ENCODE peak calls at places on chromosomes 5 and 9, in ten cellular contexts. U is fibroblast of lung, A is HL-60, T is psoas muscle, C is transverse colon, H is pancreas, V is stomach, P is IMR-90, N is A673, R is PC-3. E is an unnamed sample.

GRCh38 chr5:173175523-173175922 is 31.2 kb downstream of the BNIP1 start:
- DNase-seq in U (no peak), A (no peak), T (no peak), C (no peak), H (no peak), V (no peak), P (no peak), N (no peak), R (no peak), E (no peak)

GRCh38 chr9:135508211-135508820 is 7.8 kb downstream of the MRPS2 start:
- DNase-seq in U (no peak), A (no peak), T (no peak), C (no peak), H (no peak), V (no peak), P (no peak), N (no peak), R (no peak), E (no peak)

GRCh38 chr5:40089269-40089668 is 590.4 kb upstream of the PTGER4 start:
- DNase-seq in U (peak), A (no peak), T (no peak), C (no peak), H (no peak), V (no peak), P (peak), N (peak), R (peak), E (no peak)

GRCh38 chr5:54438601-54439399 is 16.7 kb upstream of the HSPB3 start:
- DNase-seq in U (no peak), A (no peak), T (no peak), C (no peak), H (no peak), V (no peak), P (no peak), N (no peak), R (no peak), E (no peak)

GRCh38 chr5:129271309-129271708 is 176.8 kb downstream of the ISOC1 start:
- DNase-seq in U (no peak), A (no peak), T (no peak), C (no peak), H (no peak), V (no peak), P (no peak), N (peak), R (peak), E (peak)

GRCh38 chr9:69579032-69579748 is 93.0 kb downstream of the APBA1 start:
- DNase-seq in U (no peak), A (no peak), T (no peak), C (no peak), H (no peak), V (no peak), P (no peak), N (no peak), R (no peak), E (no peak)

GRCh38 chr9:92738661-92739081 is 26.0 kb downstream of the BICD2 start:
- DNase-seq in U (peak), A (no peak), T (no peak), C (no peak), H (no peak), V (peak), P (no peak), N (no peak), R (no peak), E (no peak)

GRCh38 chr5:170092702-170093101 is 13.0 kb upstream of the FOXI1 start:
- DNase-seq in U (no peak), A (no peak), T (no peak), C (no peak), H (no peak), V (no peak), P (no peak), N (no peak), R (no peak), E (no peak)

GRCh38 chr9:90059436-90059835 is 454.6 kb downstream of the GADD45G start:
- DNase-seq in U (no peak), A (no peak), T (no peak), C (no peak), H (no peak), V (no peak), P (no peak), N (no peak), R (no peak), E (no peak)

GRCh38 chr5:168314735-168315411 is 23.4 kb downstream of the WWC1 start:
- DNase-seq in U (peak), A (no peak), T (no peak), C (peak), H (peak), V (peak), P (peak), N (no peak), R (peak), E (peak)

GRCh38 chr5:93346301-93346700 is 234.7 kb downstream of the NR2F1-AS1 start:
- DNase-seq in U (no peak), A (no peak), T (no peak), C (no peak), H (no peak), V (no peak), P (peak), N (no peak), R (no peak), E (no peak)

GRCh38 chr5:139806111-139806510 is 10.5 kb downstream of the PSD2 start:
- DNase-seq in U (no peak), A (no peak), T (peak), C (no peak), H (no peak), V (no peak), P (no peak), N (no peak), R (no peak), E (no peak)

DNA sequence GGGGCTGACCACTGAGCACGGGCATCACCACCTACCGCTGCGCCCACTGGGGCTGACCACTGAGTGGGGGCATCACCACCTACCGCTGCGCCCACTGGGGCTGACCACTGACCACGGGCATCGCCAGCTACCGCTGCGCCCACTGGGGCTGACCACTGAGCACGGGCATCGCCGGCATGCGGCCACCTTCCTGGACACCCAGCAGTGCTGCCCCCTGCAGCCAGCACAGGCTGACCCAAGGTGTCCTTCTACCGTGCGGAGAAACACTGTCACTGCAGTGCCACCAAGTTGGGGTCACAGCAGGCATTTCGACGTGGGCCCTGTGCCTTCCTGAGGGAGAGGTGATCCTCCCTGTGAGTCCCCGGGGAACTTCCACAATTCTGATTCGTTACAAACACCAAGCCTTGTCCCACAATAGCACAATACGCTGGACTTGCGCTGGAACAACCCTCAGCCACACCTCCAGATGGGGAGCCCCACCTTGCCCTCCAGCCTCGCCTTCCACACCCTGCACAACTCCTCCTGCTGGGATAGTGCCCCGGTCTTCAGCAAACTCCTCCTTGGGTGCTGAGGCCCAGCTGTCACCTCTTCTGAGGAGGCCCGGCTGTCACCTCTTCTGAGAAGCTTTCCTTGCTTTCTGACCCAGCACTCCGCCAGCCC is 90.3 kb upstream of the SARDH start:
- DNase-seq in U (no peak), A (no peak), T (no peak), C (no peak), H (no peak), V (no peak), P (no peak), N (no peak), R (no peak), E (no peak)
- TF ChIP-seq CTCF in U (no peak), A (no peak), T (no peak), C (no peak), H (no peak), V (no peak), P (no peak), N (no peak), R (no peak), E (no peak)

DNA sequence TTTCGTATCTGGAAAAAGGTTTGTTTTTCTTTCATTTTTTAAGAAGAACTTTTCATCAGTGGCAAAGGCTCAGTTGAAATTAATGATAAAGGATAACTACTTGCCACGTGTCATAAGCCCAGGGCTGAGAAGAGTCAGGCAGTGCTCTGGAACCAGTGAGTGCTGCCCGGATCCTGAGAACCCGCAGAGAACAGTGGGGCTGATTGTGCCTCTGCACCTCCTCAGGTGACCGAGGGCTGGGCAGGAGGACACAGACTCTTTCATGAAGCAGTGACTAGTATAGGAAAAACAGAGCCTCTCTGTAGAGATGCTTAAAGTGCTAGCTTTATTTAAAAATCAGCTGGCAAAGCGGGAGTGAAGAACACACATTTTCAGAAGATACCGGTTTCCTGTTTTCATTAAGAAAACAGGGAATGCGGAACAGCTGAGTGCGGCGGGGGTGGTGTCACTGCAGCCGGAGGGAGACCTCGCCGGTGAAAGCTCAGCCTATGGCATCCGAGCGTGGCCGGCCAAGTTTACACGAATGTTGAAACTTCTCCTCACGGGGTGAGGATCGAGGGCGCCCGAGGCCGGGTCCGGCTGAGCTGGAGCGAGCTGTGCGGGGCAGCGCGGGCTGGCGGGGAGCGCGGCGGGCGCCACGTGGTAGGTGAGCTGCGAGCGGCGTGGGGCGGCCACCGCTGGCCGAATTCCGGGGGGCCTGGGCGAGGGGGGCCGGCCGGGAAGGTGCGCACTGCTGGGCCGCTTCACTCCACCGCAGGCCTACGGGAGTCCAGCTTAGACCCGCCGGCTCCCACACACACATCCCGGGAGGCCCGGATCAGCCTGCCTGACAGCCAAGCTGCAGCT is 134.7 kb upstream of the DMRT1 start:
- DNase-seq in U (peak), A (peak), T (peak), C (peak), H (peak), V (peak), P (peak), N (peak), R (peak), E (peak)
- H3K4me3 ChIP-seq in U (peak), A (peak), T (peak), C (peak), H (peak), V (peak), P (peak), N (peak), R (peak), E (peak)

DNA sequence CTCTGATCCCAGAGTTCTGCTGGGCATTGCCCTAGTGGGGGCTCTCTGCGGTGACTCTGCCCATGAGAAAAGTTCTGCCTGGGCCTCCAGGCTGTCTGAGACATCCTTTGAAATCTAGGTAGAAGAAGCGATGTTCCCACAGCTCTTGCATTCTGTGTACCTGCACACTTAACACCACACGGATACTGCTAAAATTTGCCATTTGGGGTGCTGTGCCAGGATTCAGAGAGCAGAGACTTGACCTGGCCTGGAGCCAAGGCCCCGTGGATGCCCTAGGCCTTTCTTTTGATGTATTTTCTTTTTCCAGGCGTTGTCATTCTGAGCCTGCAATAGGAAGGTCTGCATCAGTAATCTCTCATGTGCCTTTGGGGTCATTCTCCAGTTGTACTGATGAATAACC is 89.3 kb upstream of the IL12B start:
- DNase-seq in U (no peak), A (no peak), T (no peak), C (no peak), H (no peak), V (no peak), P (no peak), N (no peak), R (no peak), E (no peak)
- TF ChIP-seq CTCF in U (no peak), A (no peak), T (no peak), C (no peak), H (no peak), V (no peak), P (no peak), N (peak), R (peak), E (no peak)

GRCh38 chr5:180831139-180832080 is 28.8 kb upstream of the MGAT1 start:
- DNase-seq in U (peak), A (no peak), T (peak), C (peak), H (peak), V (peak), P (peak), N (peak), R (peak), E (peak)

GRCh38 chr5:180830253-180831138 is 27.9 kb upstream of the MGAT1 start:
- DNase-seq in U (no peak), A (no peak), T (peak), C (peak), H (peak), V (peak), P (peak), N (peak), R (peak), E (no peak)

GRCh38 chr5:180829711-180830110 is 27.1 kb upstream of the MGAT1 start:
- DNase-seq in U (no peak), A (no peak), T (no peak), C (no peak), H (no peak), V (no peak), P (no peak), N (no peak), R (no peak), E (no peak)

GRCh38 chr5:180832638-180833068 is 28.4 kb downstream of the ZFP62 start:
- DNase-seq in U (no peak), A (no peak), T (no peak), C (peak), H (no peak), V (no peak), P (no peak), N (no peak), R (no peak), E (no peak)
- H3K4me3 ChIP-seq in U (peak), A (no peak), T (peak), C (peak), H (no peak), V (peak), P (no peak), N (no peak), R (peak), E (no peak)

GRCh38 chr9:96874947-96875459 is 20.7 kb upstream of the ZNF782 start:
- DNase-seq in U (peak), A (no peak), T (peak), C (peak), H (peak), V (peak), P (peak), N (peak), R (peak), E (no peak)
- TF ChIP-seq CTCF in U (no peak), A (no peak), T (no peak), C (no peak), H (no peak), V (no peak), P (no peak), N (no peak), R (no peak), E (no peak)